ENCODE peak calls at places on chromosomes 5 and 9, in nine cellular contexts. C, V, N, H, U, R, J, K and A are unnamed samples.

GRCh38 chr9:112069318-112070169 is 105.6 kb downstream of the SUSD1 start:
- DNase-seq in C (peak; percentile 21), V (no peak), N (no peak), H (no peak), U (peak; percentile 79), R (peak; percentile 59), J (no peak), K (no peak), A (peak; percentile 11)

GRCh38 chr5:135238622-135239460 is 160.2 kb downstream of the MACROH2A1 start:
- DNase-seq in C (no peak), V (no peak), N (no peak), H (no peak), U (no peak), R (no peak), J (no peak), K (no peak), A (no peak)

GRCh38 chr9:2765250-2765880 is 48.1 kb downstream of the KCNV2 start:
- DNase-seq in C (no peak), V (peak; percentile 74), N (no peak), H (no peak), U (peak; percentile 20), R (peak; percentile 45), J (no peak), K (no peak), A (no peak)

GRCh38 chr9:121776009-121776738 is 124.7 kb downstream of the DAB2IP start:
- DNase-seq in C (no peak), V (no peak), N (no peak), H (no peak), U (no peak), R (no peak), J (no peak), K (no peak), A (no peak)

GRCh38 chr9:16039103-16039987 is 486.5 kb downstream of the CCDC171 start:
- DNase-seq in C (no peak), V (peak; percentile 90), N (no peak), H (no peak), U (no peak), R (no peak), J (no peak), K (peak; percentile 34), A (peak; percentile 17)

GRCh38 chr9:19517202-19517942 is 108.6 kb downstream of the ACER2 start:
- DNase-seq in C (no peak), V (peak; percentile 82), N (peak; percentile 51), H (peak; percentile 41), U (no peak), R (peak; percentile 18), J (peak; percentile 8), K (no peak), A (peak; percentile 2)

GRCh38 chr5:90398726-90399125 is 10.8 kb downstream of the CETN3 start:
- DNase-seq in C (no peak), V (no peak), N (no peak), H (no peak), U (no peak), R (no peak), J (peak; percentile 63), K (no peak), A (no peak)

GRCh38 chr9:75910716-75911115 is 20.2 kb downstream of the PCSK5 start:
- DNase-seq in C (no peak), V (no peak), N (no peak), H (no peak), U (no peak), R (no peak), J (no peak), K (no peak), A (no peak)

GRCh38 chr9:124365045-124365444 is 50.2 kb downstream of the PSMB7 start:
- DNase-seq in C (no peak), V (no peak), N (peak; percentile 76), H (no peak), U (no peak), R (no peak), J (no peak), K (no peak), A (no peak)

GRCh38 chr9:124368692-124369091 is 46.5 kb downstream of the PSMB7 start:
- DNase-seq in C (no peak), V (no peak), N (no peak), H (no peak), U (no peak), R (no peak), J (no peak), K (no peak), A (no peak)

GRCh38 chr9:124363326-124364096 is 51.7 kb downstream of the PSMB7 start:
- DNase-seq in C (no peak), V (no peak), N (no peak), H (no peak), U (no peak), R (no peak), J (no peak), K (no peak), A (no peak)

GRCh38 chr9:124369236-124369797 is 45.9 kb downstream of the PSMB7 start:
- DNase-seq in C (no peak), V (no peak), N (no peak), H (no peak), U (no peak), R (no peak), J (no peak), K (no peak), A (no peak)

DNA sequence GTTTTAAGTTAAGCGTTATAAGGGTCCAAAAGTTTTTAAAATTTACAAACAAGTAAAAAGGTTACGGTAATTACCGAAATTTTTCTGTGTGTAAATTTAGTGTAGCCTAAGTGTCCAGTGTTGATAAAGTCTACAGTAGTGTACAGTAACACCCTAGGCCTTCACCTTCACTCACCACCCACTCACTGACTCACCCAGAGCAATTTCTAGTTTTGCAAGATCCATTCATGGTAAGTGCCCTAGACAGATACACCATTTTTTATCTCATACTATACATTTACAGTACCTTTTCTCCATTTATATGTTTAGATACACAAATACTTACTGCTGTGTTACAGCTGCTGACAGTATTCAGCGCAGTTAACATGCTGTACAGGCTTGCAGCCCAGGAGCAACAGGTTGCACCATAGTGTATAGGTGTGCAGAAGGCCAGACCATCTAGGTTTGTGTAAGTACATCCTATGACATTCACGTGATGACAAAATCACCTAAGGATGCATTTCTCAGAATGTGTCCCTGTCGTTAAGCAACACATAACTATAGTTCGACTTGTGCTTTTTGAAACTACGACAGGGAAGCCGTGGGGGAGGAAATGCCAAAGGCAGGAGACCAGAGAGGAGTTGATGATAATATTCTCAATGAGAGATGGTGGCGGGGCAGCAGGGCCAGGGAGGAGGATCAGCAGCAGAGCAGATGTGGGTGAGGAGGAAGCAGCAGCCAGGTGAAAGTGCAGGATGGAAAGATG is 48.6 kb downstream of the PSMB7 start:
- DNase-seq in C (peak; percentile 79), V (no peak), N (no peak), H (no peak), U (no peak), R (peak; percentile 30), J (no peak), K (peak; percentile 10), A (no peak)
- H4K20me1 ChIP-seq in C (peaks cover 10% of the 10 kb centered on the region), V (peaks cover 18% of the 10 kb centered on the region), N (peaks cover 65% of the 10 kb centered on the region), H (peaks cover 87% of the 10 kb centered on the region), U (peaks cover 34% of the 10 kb centered on the region), R (peaks cover 50% of the 10 kb centered on the region), J (no peaks in the 10 kb centered on the region), K (peaks cover 15% of the 10 kb centered on the region), A (peaks cover 5% of the 10 kb centered on the region)

DNA sequence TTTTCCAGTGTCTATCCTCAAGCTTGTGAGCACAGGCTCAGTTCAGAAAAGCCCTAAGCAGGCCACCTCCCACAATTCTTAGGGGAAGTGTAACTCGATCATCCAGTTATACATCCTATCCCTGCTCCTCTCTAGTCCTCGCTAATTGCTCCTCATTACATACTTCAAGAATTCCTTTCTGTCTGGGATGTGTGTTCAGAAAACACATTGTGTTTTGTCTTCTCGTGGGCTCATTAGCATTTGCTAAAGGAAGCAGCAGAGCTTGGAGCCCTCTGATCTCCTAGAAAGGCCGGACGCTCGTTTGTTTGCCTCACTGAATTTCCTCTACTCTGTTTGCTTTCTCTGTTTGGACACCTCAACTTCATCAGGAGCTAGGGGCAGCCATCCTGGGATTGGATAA is 268.2 kb upstream of the RFX3 start:
- DNase-seq in C (no peak), V (peak; percentile 20), N (peak; percentile 85), H (no peak), U (peak; percentile 42), R (peak; percentile 2), J (no peak), K (no peak), A (no peak)
- TF ChIP-seq EZH2phosphoT487 in C (no peak), V (no peak), N (peak; percentile 26), H (no peak), U (no peak), R (no peak), J (no peak), K (no peak), A (no peak)

GRCh38 chr5:79243224-79243623 is 7.3 kb downstream of the JMY start:
- DNase-seq in C (no peak), V (no peak), N (no peak), H (no peak), U (no peak), R (no peak), J (no peak), K (no peak), A (no peak)

GRCh38 chr5:79241535-79241979 is 5.6 kb downstream of the JMY start:
- DNase-seq in C (no peak), V (no peak), N (no peak), H (no peak), U (no peak), R (peak; percentile 63), J (no peak), K (no peak), A (no peak)

GRCh38 chr5:79237735-79238560 is 2.0 kb downstream of the JMY start:
- DNase-seq in C (peak; percentile 17), V (no peak), N (no peak), H (no peak), U (no peak), R (no peak), J (no peak), K (no peak), A (peak; percentile 40)

GRCh38 chr5:79240561-79240960 is 4.6 kb downstream of the JMY start:
- DNase-seq in C (no peak), V (no peak), N (no peak), H (no peak), U (no peak), R (no peak), J (no peak), K (no peak), A (no peak)

GRCh38 chr5:79242242-79243039 is 6.5 kb downstream of the JMY start:
- DNase-seq in C (no peak), V (no peak), N (no peak), H (no peak), U (no peak), R (no peak), J (no peak), K (no peak), A (no peak)
- H4K20me1 ChIP-seq in C (no peaks in the 10 kb centered on the region), V (no peaks in the 10 kb centered on the region), N (peaks cover 82% of the 10 kb centered on the region), H (peaks cover 31% of the 10 kb centered on the region), U (peaks cover 70% of the 10 kb centered on the region), R (peaks cover 4% of the 10 kb centered on the region), J (no peaks in the 10 kb centered on the region), K (peaks cover 3% of the 10 kb centered on the region), A (peaks cover 10% of the 10 kb centered on the region)

GRCh38 chr5:82349651-82350050 is 71.5 kb upstream of the RPS23 start:
- DNase-seq in C (peak; percentile 72), V (peak; percentile 83), N (peak; percentile 68), H (peak; percentile 22), U (peak; percentile 32), R (peak; percentile 28), J (peak; percentile 28), K (no peak), A (peak; percentile 13)

GRCh38 chr5:82345108-82345507 is 67.0 kb upstream of the RPS23 start:
- DNase-seq in C (no peak), V (no peak), N (no peak), H (no peak), U (no peak), R (no peak), J (no peak), K (no peak), A (no peak)

GRCh38 chr5:82347213-82347947 is 69.2 kb upstream of the RPS23 start:
- DNase-seq in C (peak; percentile 93), V (peak; percentile 17), N (no peak), H (no peak), U (peak; percentile 46), R (no peak), J (no peak), K (no peak), A (no peak)

GRCh38 chr5:82348749-82349148 is 70.6 kb upstream of the RPS23 start:
- DNase-seq in C (peak; percentile 82), V (no peak), N (no peak), H (no peak), U (no peak), R (no peak), J (no peak), K (no peak), A (no peak)

DNA sequence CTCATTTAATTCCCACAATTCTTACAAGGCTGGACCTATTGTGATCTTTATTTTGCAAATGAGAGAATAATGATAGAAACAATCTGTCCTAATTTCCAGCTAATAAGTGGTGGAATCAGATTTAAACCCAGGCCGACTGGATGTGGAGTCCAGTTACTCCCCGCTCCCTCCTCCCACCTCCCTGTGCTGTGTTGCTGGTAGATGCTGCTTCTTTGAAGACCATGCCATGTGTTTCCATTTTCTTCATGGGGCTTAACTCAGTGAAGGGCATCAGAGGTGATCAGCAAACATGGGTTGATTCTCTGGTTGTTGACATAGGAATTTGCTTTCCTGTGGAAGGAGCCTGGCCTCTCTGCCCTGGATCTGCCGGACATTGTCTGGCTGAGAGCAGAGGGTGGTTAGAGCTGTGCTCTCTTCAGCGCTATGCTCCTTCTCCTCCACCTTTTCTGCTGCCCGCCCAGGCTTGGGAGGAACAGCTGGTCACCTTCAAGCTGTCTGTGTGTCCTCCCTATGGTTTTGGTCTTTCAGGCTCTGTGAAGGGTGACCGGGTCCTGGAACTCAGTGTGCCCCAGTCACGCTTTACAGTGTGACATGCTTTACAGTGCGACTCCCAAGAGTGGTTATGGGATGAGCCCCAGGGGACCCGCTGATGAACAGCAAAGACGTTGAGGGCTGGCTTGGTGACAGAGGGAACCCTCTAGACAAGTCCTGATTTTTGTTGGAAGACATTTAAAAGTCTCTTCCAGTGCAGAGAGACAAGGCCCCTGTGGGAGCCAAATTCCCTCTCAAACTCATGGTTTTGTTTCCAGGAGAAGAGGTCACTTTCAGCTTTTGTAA is 68.4 kb upstream of the RPS23 start:
- DNase-seq in C (no peak), V (no peak), N (no peak), H (no peak), U (no peak), R (no peak), J (no peak), K (no peak), A (no peak)
- TF ChIP-seq EZH2phosphoT487 in C (no peak), V (no peak), N (no peak), H (no peak), U (no peak), R (no peak), J (no peak), K (no peak), A (no peak)